ENCODE peak calls at places on chromosomes 11 and 22, in seven cellular contexts. Q, N, F, V, G, I and E are unnamed samples. For H3K36me3, the result is how much of the 10 kb centered on the place peaks cover.

GRCh38 chr11:22343411-22344032 is 5.3 kb downstream of the SLC17A6 start:
- DNase-seq in F (peak), G (no peak), Q (no peak), I (no peak), N (no peak), V (no peak), E (no peak)

GRCh38 chr11:107704432-107704831 is 7.4 kb downstream of the SLN start:
- DNase-seq in F (no peak), V (no peak), N (no peak), I (no peak), Q (no peak), G (no peak), E (no peak)

GRCh38 chr11:128810784-128811514 is 56.1 kb downstream of the KCNJ1 start:
- DNase-seq in F (no peak), N (no peak), Q (no peak), V (no peak), G (no peak), I (no peak), E (no peak)

GRCh38 chr22:36145881-36146280 is 14.7 kb downstream of the APOL3 start:
- DNase-seq in N (no peak), I (no peak), Q (no peak), V (no peak), F (no peak), G (no peak), E (peak)

GRCh38 chr22:46064236-46064965 is 85.9 kb upstream of the PPARA start:
- DNase-seq in N (peak), I (no peak), Q (peak), V (no peak), F (peak), G (peak), E (peak)

GRCh38 chr11:65446446-65447277 is 24.1 kb downstream of the NEAT1 start:
- DNase-seq in G (peak), V (no peak), I (no peak), N (no peak), Q (peak), F (peak), E (peak)

GRCh38 chr11:134578807-134579708 is 167.0 kb upstream of the B3GAT1 start:
- DNase-seq in V (no peak), N (peak), I (no peak), F (no peak), G (no peak), Q (no peak), E (no peak)

GRCh38 chr11:828501-829115 is 889 bp downstream of the CRACR2B start:
- DNase-seq in V (no peak), N (no peak), I (no peak), F (no peak), G (no peak), Q (no peak), E (no peak)

GRCh38 chr11:121467965-121468364 is 15.2 kb upstream of the SORL1-AS1 start:
- DNase-seq in V (peak), Q (no peak), I (peak), G (no peak), N (no peak), F (no peak), E (no peak)

GRCh38 chr11:70381350-70381749 is 17.0 kb upstream of the CTTN start:
- DNase-seq in Q (no peak), N (no peak), V (no peak), F (peak), I (no peak), G (peak), E (no peak)
- H3K36me3 ChIP-seq in Q (under half), N (under half), V (half or more), F (half or more), I (under half), G (under half), E (under half)

GRCh38 chr11:117255966-117256365 is 23.5 kb downstream of the RNF214 start:
- DNase-seq in F (no peak), N (no peak), I (no peak), G (no peak), V (no peak), Q (no peak), E (no peak)

GRCh38 chr11:117259417-117259816 is 26.9 kb downstream of the RNF214 start:
- DNase-seq in F (no peak), I (no peak), N (no peak), G (no peak), V (no peak), Q (no peak), E (no peak)

DNA sequence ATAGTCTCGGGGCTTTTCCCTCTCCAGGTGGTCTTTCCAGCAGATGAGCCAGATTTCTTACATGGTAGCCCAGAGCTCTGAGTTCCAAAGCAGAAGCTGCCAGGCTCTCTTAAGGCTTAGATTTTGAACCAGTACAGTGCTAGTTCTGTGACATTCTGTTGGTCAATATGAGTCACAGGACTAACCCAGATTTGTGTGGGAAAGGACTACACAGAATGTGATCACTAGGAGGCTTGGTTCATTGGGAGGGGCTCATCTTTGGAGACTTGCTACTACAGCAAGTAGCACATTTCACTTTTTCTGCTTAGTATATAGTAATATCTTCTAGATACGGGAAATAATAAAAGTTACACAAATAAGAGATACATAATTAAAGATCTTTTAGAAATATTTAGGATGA is 24.1 kb downstream of the RNF214 start:
- DNase-seq in G (no peak), I (no peak), Q (no peak), N (no peak), V (no peak), F (no peak), E (no peak)
- H3K36me3 ChIP-seq in G (under half), I (under half), Q (under half), N (under half), V (under half), F (under half), E (under half)

GRCh38 chr11:64400096-64400495 is 41.1 kb downstream of the RPS6KA4 start:
- DNase-seq in Q (peak), N (no peak), I (no peak), G (no peak), V (no peak), F (no peak), E (no peak)
- H3K36me3 ChIP-seq in Q (under half), N (under half), I (under half), G (under half), V (under half), F (under half), E (under half)

GRCh38 chr11:12217879-12218278 is 107.5 kb downstream of the MICAL2 start:
- DNase-seq in V (no peak), G (no peak), Q (no peak), I (no peak), N (no peak), F (no peak), E (no peak)
- H3K36me3 ChIP-seq in V (under half), G (half or more), Q (under half), I (under half), N (under half), F (half or more), E (half or more)

GRCh38 chr11:3370268-3370870 is 8.6 kb downstream of the ZNF195 start:
- DNase-seq in Q (no peak), F (no peak), I (no peak), V (no peak), G (no peak), N (no peak), E (no peak)
- H3K36me3 ChIP-seq in Q (under half), F (half or more), I (under half), V (half or more), G (half or more), N (half or more), E (half or more)